ENCODE peak calls at places on chromosomes 12 and 14, in eight cellular contexts. S, E, A, Q, L, Y, J and C are unnamed samples.

GRCh38 chr12:122646568-122647220 is 56.5 kb downstream of the HCAR2 start:
- DNase-seq in S (no peak), E (no peak), A (no peak), Q (peak), L (peak), Y (no peak), J (no peak), C (no peak)

GRCh38 chr12:29735604-29736003 is 48.1 kb downstream of the TMTC1 start:
- DNase-seq in S (no peak), E (no peak), A (no peak), Q (no peak), L (no peak), Y (no peak), J (no peak), C (no peak)

GRCh38 chr12:9039397-9039977 is 50.1 kb downstream of the KLRG1 start:
- DNase-seq in S (no peak), E (peak), A (no peak), Q (no peak), L (no peak), Y (no peak), J (peak), C (no peak)

GRCh38 chr14:65230287-65230728 is 128.0 kb upstream of the MAX start:
- DNase-seq in S (no peak), E (no peak), A (no peak), Q (no peak), L (no peak), Y (no peak), J (peak), C (no peak)

GRCh38 chr12:96514328-96514727 is 25.0 kb downstream of the CFAP54 start:
- DNase-seq in S (no peak), E (no peak), A (no peak), Q (no peak), L (no peak), Y (no peak), J (no peak), C (no peak)

GRCh38 chr12:64744422-64745258 is 14.6 kb downstream of the GNS start:
- DNase-seq in S (no peak), E (peak), A (no peak), Q (no peak), L (no peak), Y (no peak), J (no peak), C (no peak)

GRCh38 chr14:26703967-26704366 is 106.1 kb upstream of the NOVA1 start:
- DNase-seq in S (no peak), E (no peak), A (no peak), Q (no peak), L (no peak), Y (no peak), J (no peak), C (no peak)

GRCh38 chr12:121845699-121846098 is 13.0 kb downstream of the HPD start:
- DNase-seq in S (no peak), E (no peak), A (no peak), Q (no peak), L (no peak), Y (no peak), J (no peak), C (no peak)

GRCh38 chr12:30896461-30896860 is 30.1 kb upstream of the TSPAN11 start:
- DNase-seq in S (no peak), E (no peak), A (no peak), Q (no peak), L (no peak), Y (no peak), J (no peak), C (no peak)

DNA sequence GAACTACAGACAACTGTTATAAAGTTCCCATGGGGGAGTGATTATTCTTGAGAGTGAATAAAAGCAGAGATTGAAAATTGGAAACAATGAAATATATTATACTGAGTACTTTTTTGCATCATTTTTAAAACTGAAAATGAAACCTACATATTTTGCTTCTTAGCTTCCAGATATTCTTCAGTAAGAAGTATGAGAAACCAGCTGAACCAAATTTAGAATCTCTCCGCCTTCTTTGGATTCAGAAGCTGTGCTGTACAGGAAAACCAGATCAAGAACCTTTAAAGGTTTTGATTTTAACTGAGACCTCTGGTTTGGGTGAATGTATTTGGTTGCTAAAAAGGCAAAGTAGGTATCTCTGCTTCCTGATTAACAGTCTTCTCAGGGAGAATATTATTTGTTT is 109.4 kb downstream of the AKAP6 start:
- DNase-seq in S (no peak), E (no peak), A (no peak), Q (no peak), L (no peak), Y (no peak), J (no peak), C (no peak)
- H3K27ac ChIP-seq in S (no peak), E (no peak), A (peak), Q (peak), L (no peak), Y (no peak), J (no peak), C (no peak)

DNA sequence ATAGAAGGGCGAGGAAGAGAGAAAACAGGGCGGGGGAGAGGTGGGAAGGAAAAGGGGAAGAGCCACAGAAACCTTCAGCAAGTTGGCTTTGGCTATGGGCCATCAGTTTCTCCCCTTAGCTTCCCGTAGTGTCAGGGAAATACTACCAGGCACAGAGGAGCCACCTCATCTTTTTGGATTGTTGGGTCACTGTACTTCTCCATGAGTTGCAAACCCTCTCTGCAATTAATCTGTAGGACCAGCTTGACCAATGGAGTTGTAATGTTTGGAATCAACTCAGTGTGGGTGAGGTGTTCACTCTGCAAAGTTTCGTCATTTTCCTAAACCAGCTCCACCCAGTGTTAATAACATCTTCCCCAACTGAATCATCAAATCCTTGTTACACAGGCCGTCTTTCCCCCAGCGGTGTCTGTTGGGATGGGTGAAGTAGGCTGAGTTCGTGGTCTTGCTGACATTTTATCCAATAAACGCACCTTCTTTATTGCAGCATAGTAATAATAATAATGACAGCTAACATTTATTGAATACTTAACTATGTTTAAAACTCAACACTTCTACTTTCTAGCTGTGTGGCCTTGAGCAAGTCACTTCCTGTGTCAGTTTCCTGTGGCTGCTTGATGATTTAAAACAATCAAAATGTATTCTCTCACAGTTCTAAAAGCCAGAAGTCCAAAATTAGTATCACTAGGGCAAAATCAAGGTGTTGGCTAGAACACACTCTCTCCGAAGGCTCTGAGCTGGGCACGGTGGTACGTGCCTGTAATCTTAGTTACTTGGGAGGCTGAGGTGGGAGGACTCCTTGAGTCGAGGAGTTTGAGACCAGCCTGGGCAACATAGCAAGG is 8.1 kb upstream of the GLTP start:
- DNase-seq in S (no peak), E (peak), A (no peak), Q (peak), L (no peak), Y (no peak), J (no peak), C (no peak)
- H3K27ac ChIP-seq in S (no peak), E (peak), A (peak), Q (no peak), L (no peak), Y (peak), J (no peak), C (no peak)

GRCh38 chr12:49894754-49895153 is 8.9 kb downstream of the FAIM2 start:
- DNase-seq in S (peak), E (no peak), A (no peak), Q (no peak), L (no peak), Y (peak), J (no peak), C (no peak)

GRCh38 chr12:49892732-49893317 is 10.9 kb downstream of the FAIM2 start:
- DNase-seq in S (no peak), E (no peak), A (no peak), Q (no peak), L (no peak), Y (no peak), J (no peak), C (no peak)

GRCh38 chr12:49892084-49892731 is 11.5 kb downstream of the FAIM2 start:
- DNase-seq in S (peak), E (no peak), A (no peak), Q (no peak), L (no peak), Y (peak), J (no peak), C (no peak)

GRCh38 chr12:49895773-49896172 is 7.9 kb downstream of the FAIM2 start:
- DNase-seq in S (peak), E (no peak), A (no peak), Q (no peak), L (no peak), Y (no peak), J (no peak), C (no peak)

DNA sequence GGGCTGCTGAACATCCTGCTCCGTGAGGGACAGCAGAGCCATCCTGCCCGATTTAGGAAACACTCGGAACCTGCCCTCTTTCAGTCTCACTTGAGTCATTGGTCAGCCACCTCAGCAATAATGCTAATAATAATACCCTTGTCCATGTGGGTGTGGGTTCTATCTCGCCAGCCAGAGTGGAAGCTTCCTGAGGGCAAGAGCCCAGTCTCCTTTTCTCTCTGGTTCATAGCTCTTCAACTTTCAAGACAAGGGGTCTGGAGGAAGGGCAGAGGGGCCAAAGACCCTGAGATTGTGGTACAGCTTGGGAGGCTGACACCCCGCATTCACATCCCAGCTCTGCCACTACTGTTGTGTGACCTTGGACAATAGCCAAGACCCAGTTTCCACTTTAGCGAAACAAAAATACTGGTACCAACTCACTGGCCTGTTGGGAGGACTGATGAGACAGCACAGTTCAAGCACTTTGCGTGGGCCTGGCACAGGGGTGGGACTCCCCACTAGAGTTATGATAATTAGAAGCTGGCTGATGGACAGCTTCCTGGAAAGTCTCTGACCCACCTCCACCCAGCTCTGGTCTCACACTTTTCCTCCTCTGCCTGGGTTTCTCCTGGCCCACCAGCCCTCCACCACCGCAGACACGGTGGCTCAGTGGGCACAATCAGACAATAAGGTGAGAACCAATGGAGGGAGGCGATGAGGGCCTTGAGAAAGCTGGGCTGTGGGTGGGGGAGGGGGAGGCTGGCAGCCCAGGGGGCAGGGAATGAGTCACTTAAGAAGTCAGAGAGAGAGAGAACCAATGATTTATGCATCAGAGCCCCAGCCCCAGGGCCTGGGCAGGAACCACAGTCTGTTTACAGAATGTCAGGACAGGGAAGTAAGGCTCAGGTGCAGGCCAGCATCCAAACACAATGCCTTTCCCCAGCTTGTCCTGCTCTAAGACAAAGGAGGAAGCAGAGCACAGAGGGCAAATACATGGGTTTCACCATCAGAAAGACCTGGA is 9.6 kb downstream of the FAIM2 start:
- DNase-seq in S (peak), E (peak), A (no peak), Q (no peak), L (no peak), Y (peak), J (peak), C (no peak)
- H3K27ac ChIP-seq in S (no peak), E (peak), A (peak), Q (no peak), L (no peak), Y (no peak), J (no peak), C (no peak)

GRCh38 chr12:68453876-68454275 is 121.7 kb upstream of the MDM1 start:
- DNase-seq in S (no peak), E (no peak), A (no peak), Q (no peak), L (no peak), Y (no peak), J (no peak), C (no peak)

GRCh38 chr12:68453278-68453677 is 121.1 kb upstream of the MDM1 start:
- DNase-seq in S (no peak), E (no peak), A (no peak), Q (no peak), L (no peak), Y (no peak), J (no peak), C (no peak)

GRCh38 chr12:68449196-68449595 is 117.0 kb upstream of the MDM1 start:
- DNase-seq in S (no peak), E (no peak), A (no peak), Q (no peak), L (no peak), Y (no peak), J (no peak), C (no peak)

GRCh38 chr12:68451261-68452091 is 119.3 kb upstream of the MDM1 start:
- DNase-seq in S (no peak), E (no peak), A (no peak), Q (peak), L (no peak), Y (no peak), J (peak), C (no peak)

GRCh38 chr12:68450947-68451260 is 118.7 kb upstream of the MDM1 start:
- DNase-seq in S (no peak), E (no peak), A (no peak), Q (no peak), L (no peak), Y (no peak), J (no peak), C (no peak)
- H3K27ac ChIP-seq in S (peak), E (no peak), A (peak), Q (peak), L (no peak), Y (no peak), J (no peak), C (no peak)

GRCh38 chr12:55718650-55719275 is 1.4 kb upstream of the RDH5 start:
- DNase-seq in S (no peak), E (no peak), A (no peak), Q (no peak), L (no peak), Y (no peak), J (no peak), C (no peak)

GRCh38 chr12:55718020-55718419 is 2.2 kb upstream of the RDH5 start:
- DNase-seq in S (no peak), E (no peak), A (no peak), Q (no peak), L (peak), Y (no peak), J (no peak), C (peak)

GRCh38 chr12:55716582-55717396 is 943 bp downstream of the BLOC1S1 start:
- DNase-seq in S (no peak), E (no peak), A (no peak), Q (no peak), L (peak), Y (no peak), J (peak), C (no peak)

GRCh38 chr12:55715833-55716581 is at the start of gene BLOC1S1:
- DNase-seq in S (peak), E (peak), A (peak), Q (peak), L (peak), Y (peak), J (peak), C (peak)

GRCh38 chr12:55717397-55718007 is 1.7 kb downstream of the BLOC1S1 start:
- DNase-seq in S (no peak), E (no peak), A (no peak), Q (no peak), L (peak), Y (no peak), J (no peak), C (no peak)
- H3K27ac ChIP-seq in S (no peak), E (peak), A (peak), Q (peak), L (peak), Y (peak), J (no peak), C (peak)

GRCh38 chr12:115260807-115261161 is 576.8 kb upstream of the TBX3 start:
- DNase-seq in S (no peak), E (no peak), A (no peak), Q (no peak), L (no peak), Y (no peak), J (no peak), C (no peak)

GRCh38 chr12:115264605-115265004 is 580.6 kb upstream of the TBX3 start:
- DNase-seq in S (no peak), E (no peak), A (no peak), Q (no peak), L (no peak), Y (no peak), J (no peak), C (no peak)

GRCh38 chr12:115261249-115261648 is 577.3 kb upstream of the TBX3 start:
- DNase-seq in S (no peak), E (no peak), A (no peak), Q (no peak), L (no peak), Y (no peak), J (no peak), C (no peak)

GRCh38 chr12:115259968-115260806 is 576.2 kb upstream of the TBX3 start:
- DNase-seq in S (no peak), E (no peak), A (no peak), Q (no peak), L (no peak), Y (no peak), J (no peak), C (no peak)

GRCh38 chr12:115261691-115262398 is 577.9 kb upstream of the TBX3 start:
- DNase-seq in S (no peak), E (no peak), A (no peak), Q (no peak), L (no peak), Y (no peak), J (peak), C (no peak)
- H3K27ac ChIP-seq in S (no peak), E (no peak), A (no peak), Q (no peak), L (no peak), Y (no peak), J (peak), C (no peak)

DNA sequence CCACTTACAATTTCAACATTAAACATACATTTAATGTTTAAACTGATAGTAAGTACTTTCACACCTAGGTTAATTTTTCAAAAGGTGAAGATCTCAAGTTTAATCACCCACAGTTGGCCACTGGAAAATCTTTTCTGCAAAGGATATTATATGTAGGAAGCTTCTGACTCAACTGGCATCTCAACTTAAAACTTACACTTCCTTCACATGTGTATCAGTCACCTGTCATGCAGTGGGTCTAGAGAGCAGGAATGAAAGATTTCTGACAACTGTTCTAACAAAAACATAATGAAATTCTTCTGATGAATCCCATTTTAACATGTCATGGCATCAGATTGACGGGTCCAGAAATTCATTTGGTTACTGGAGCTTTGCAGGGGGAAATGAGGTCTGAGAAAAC is 192.8 kb downstream of the KLHL28 start:
- DNase-seq in S (no peak), E (no peak), A (no peak), Q (no peak), L (no peak), Y (no peak), J (no peak), C (no peak)
- H3K27ac ChIP-seq in S (no peak), E (no peak), A (no peak), Q (no peak), L (no peak), Y (no peak), J (no peak), C (no peak)

DNA sequence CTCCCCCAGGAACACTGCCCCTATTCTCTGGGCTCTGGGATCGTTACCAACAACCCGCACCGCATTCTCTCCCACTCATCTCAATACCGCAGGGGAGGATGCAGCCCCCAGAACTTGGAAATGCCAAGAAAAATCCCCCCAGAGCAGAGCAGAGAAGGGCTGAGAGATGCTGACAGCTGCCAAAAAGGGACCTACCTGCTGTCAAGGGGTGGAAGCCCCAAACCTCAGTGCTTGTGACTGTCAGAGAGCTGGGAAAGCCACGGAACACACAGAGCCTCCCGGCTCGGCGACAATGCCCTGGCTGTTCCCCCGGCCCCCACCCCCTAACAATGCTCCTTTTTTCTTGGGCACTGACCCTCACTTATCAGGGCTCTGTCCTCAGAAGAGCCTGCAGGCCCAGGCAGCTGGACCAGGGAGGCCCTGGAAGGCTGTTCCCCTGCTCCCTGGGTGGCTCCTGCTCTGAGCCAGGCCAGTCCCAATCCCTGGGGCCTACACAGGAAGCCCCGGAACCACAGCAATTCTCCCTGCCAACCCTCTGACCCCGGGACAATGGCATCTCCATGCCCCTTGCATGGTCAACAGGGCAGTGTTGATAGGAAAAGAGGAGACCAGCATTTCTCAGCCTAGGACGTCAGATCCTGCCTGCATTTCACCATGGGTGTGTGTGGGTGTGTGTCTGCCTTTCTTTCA is 78.9 kb downstream of the ITPK1 start:
- DNase-seq in S (peak), E (no peak), A (no peak), Q (no peak), L (peak), Y (no peak), J (no peak), C (no peak)
- H3K27ac ChIP-seq in S (peak), E (peak), A (peak), Q (peak), L (peak), Y (peak), J (peak), C (no peak)